ENCODE peak calls at places on chromosomes 5 and 9, in five cellular contexts. Z is transverse colon, I is NCI-H1105, K is GM12865, S is T-helper 2 cell. V is an unnamed sample.

GRCh38 chr5:110807174-110807573 is 68.4 kb downstream of the SLC25A46 start:
- DNase-seq in Z (peak), I (peak), K (no peak), S (no peak), V (no peak)

GRCh38 chr5:137209232-137209810 is 289.8 kb downstream of the SPOCK1 start:
- DNase-seq in Z (no peak), I (no peak), K (no peak), S (no peak), V (no peak)

GRCh38 chr5:156391139-156391538 is 64.2 kb downstream of the SGCD start:
- DNase-seq in Z (no peak), I (no peak), K (no peak), S (no peak), V (no peak)

GRCh38 chr5:82165740-82166530 is 112.2 kb downstream of the RPS23 start:
- DNase-seq in Z (peak), I (peak), K (peak), S (peak), V (no peak)

GRCh38 chr5:122753500-122753899 is 21.4 kb upstream of the SNX2 start:
- DNase-seq in Z (no peak), I (no peak), K (no peak), S (no peak), V (no peak)

GRCh38 chr9:126591922-126592321 is 21.8 kb upstream of the LMX1B start:
- DNase-seq in Z (no peak), I (peak), K (no peak), S (no peak), V (no peak)

GRCh38 chr9:134488251-134488900 is 153.2 kb upstream of the COL5A1 start:
- DNase-seq in Z (no peak), I (no peak), K (no peak), S (no peak), V (no peak)

GRCh38 chr5:40828021-40828631 is 6.9 kb downstream of the RPL37 start:
- DNase-seq in Z (no peak), I (no peak), K (no peak), S (no peak), V (no peak)

GRCh38 chr5:80957031-80957761 is 3.0 kb upstream of the RASGRF2 start:
- DNase-seq in Z (no peak), I (peak), K (no peak), S (no peak), V (no peak)

GRCh38 chr5:82991678-82992323 is 85.4 kb downstream of the TMEM167A start:
- DNase-seq in Z (no peak), I (peak), K (no peak), S (no peak), V (no peak)

V was measured in cortex of kidney.